ENCODE peak calls at places on chromosomes 6 and 20, in four cellular contexts. O is AG10803; I is CD4-positive, CD25-positive, alpha-beta regulatory T cell; F is BJ. E is an unnamed sample.

GRCh38 chr6:17910178-17910577 is 77.3 kb downstream of the KIF13A start:
- DNase-seq in O (no peak), I (no peak), F (no peak), E (no peak)

GRCh38 chr20:52943185-52943841 is 28.8 kb upstream of the TSHZ2 start:
- DNase-seq in O (peak), I (no peak), F (no peak), E (no peak)

GRCh38 chr20:53642196-53643030 is 48.8 kb upstream of the ZNF217 start:
- DNase-seq in O (peak), I (no peak), F (peak), E (peak)

GRCh38 chr6:136586295-136586694 is 36.1 kb upstream of the MAP7 start:
- DNase-seq in O (peak), I (no peak), F (no peak), E (peak)

GRCh38 chr20:62305765-62306431 is 3.1 kb downstream of the ADRM1 start:
- DNase-seq in O (no peak), I (no peak), F (no peak), E (no peak)

GRCh38 chr6:157123245-157123644 is 200.1 kb downstream of the TMEM242 start:
- DNase-seq in O (no peak), I (no peak), F (no peak), E (no peak)

GRCh38 chr6:25311251-25311910 is 32.2 kb downstream of the CARMIL1 start:
- DNase-seq in O (peak), I (no peak), F (peak), E (peak)

GRCh38 chr20:48398506-48399449 is 429.0 kb downstream of the PREX1 start:
- DNase-seq in O (no peak), I (no peak), F (no peak), E (no peak)

GRCh38 chr6:83867527-83868161 is 8.2 kb downstream of the CYB5R4 start:
- DNase-seq in O (peak), I (peak), F (peak), E (peak)

GRCh38 chr6:144265061-144265357 is 20.1 kb upstream of the UTRN start:
- DNase-seq in O (no peak), I (no peak), F (no peak), E (no peak)

GRCh38 chr6:146200136-146200708 is 171.4 kb downstream of the GRM1 start:
- DNase-seq in O (peak), I (no peak), F (no peak), E (peak)

GRCh38 chr20:8330316-8330784 is 198.3 kb downstream of the PLCB1 start:
- DNase-seq in O (no peak), I (no peak), F (no peak), E (no peak)

GRCh38 chr6:80197474-80197873 is 91.0 kb downstream of the BCKDHB start:
- DNase-seq in O (peak), I (no peak), F (peak), E (peak)

GRCh38 chr20:43994486-43995100 is 79.9 kb downstream of the TOX2 start:
- DNase-seq in O (peak), I (no peak), F (no peak), E (no peak)

GRCh38 chr6:111080713-111081112 is 6.6 kb upstream of the SLC16A10 start:
- DNase-seq in O (peak), I (no peak), F (no peak), E (peak)

GRCh38 chr6:161254126-161254753 is 19.6 kb downstream of the AGPAT4 start:
- DNase-seq in O (peak), I (no peak), F (no peak), E (no peak)

GRCh38 chr6:26104457-26105108 is 17.4 kb downstream of the HFE start:
- DNase-seq in O (no peak), I (no peak), F (no peak), E (no peak)

GRCh38 chr6:31350551-31350950 is 6.4 kb downstream of the HLA-B start:
- DNase-seq in O (no peak), I (peak), F (no peak), E (no peak)
- H3K4me3 ChIP-seq in O (no peak), I (peak), F (no peak), E (no peak)

GRCh38 chr20:33672426-33673114 is 1.7 kb downstream of the NECAB3 start:
- DNase-seq in O (no peak), I (no peak), F (no peak), E (no peak)

GRCh38 chr20:33671573-33672288 is 2.5 kb downstream of the NECAB3 start:
- DNase-seq in O (no peak), I (no peak), F (no peak), E (no peak)

GRCh38 chr20:33673411-33674293 is 576 bp downstream of the NECAB3 start:
- DNase-seq in O (no peak), I (no peak), F (no peak), E (peak)

GRCh38 chr20:33674294-33675126 is at the start of gene NECAB3:
- DNase-seq in O (peak), I (peak), F (no peak), E (peak)

GRCh38 chr20:33673115-33673410 is 1.2 kb downstream of the NECAB3 start:
- DNase-seq in O (no peak), I (no peak), F (no peak), E (no peak)
- H3K4me3 ChIP-seq in O (peak), I (peak), F (peak), E (peak)

GRCh38 chr6:137878070-137878809 is 11.2 kb downstream of the TNFAIP3 start:
- DNase-seq in O (no peak), I (peak), F (no peak), E (no peak)

GRCh38 chr6:137877113-137877512 is 10.1 kb downstream of the TNFAIP3 start:
- DNase-seq in O (no peak), I (peak), F (no peak), E (no peak)

GRCh38 chr6:137879885-137880430 is 12.9 kb downstream of the TNFAIP3 start:
- DNase-seq in O (no peak), I (peak), F (no peak), E (no peak)

GRCh38 chr6:137879301-137879700 is 12.2 kb downstream of the TNFAIP3 start:
- DNase-seq in O (no peak), I (no peak), F (no peak), E (no peak)

DNA sequence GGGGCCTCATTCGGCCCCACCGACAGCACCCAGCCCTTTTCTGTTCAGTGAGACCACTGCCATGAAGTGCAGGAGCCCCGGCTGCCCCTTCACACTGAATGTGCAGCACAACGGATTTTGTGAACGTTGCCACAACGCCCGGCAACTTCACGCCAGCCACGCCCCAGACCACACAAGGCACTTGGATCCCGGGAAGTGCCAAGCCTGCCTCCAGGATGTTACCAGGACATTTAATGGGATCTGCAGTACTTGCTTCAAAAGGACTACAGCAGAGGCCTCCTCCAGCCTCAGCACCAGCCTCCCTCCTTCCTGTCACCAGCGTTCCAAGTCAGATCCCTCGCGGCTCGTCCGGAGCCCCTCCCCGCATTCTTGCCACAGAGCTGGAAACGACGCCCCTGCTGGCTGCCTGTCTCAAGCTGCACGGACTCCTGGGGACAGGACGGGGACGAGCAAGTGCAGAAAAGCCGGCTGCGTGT is 11.8 kb downstream of the TNFAIP3 start:
- DNase-seq in O (no peak), I (peak), F (no peak), E (no peak)
- H3K4me3 ChIP-seq in O (no peak), I (peak), F (no peak), E (no peak)

GRCh38 chr20:56412949-56413348 is 889 bp downstream of the CASS4 start:
- DNase-seq in O (no peak), I (no peak), F (no peak), E (no peak)
- H3K4me3 ChIP-seq in O (no peak), I (peak), F (no peak), E (no peak)

E was measured in MG63.